ENCODE peak calls at places on chromosomes 2 and 18, in nine cellular contexts. S is foreskin melanocyte; K is A549; M is CD8-positive, alpha-beta memory T cell; U is H54; N is astrocyte of the spinal cord; D is stimulated activated CD8-positive, alpha-beta memory T cell treated with anti-CD3 and anti-CD28 coated beads, Interleukin-15, amount 100 ng/mL, for 48 hours; E is DMS79 treated with DMSO at 0.1 percent for 48 hours; R is right atrium auricular region. O is an unnamed sample.

GRCh38 chr2:233501198-233502076 is 65.1 kb downstream of the USP40 start:
- DNase-seq in S (no peak), K (no peak), M (no peak), U (no peak), N (peak), D (no peak), E (no peak), R (no peak), O (no peak)

GRCh38 chr2:72993147-72993546 is 75.8 kb downstream of the EMX1 start:
- DNase-seq in S (peak), K (peak), M (peak), U (peak), N (peak), D (no peak), E (peak), R (peak), O (no peak)

GRCh38 chr2:98448441-98449145 is 3.9 kb downstream of the INPP4A start:
- DNase-seq in S (no peak), K (no peak), M (no peak), U (no peak), N (no peak), D (no peak), E (no peak), R (no peak), O (no peak)

GRCh38 chr2:130836501-130837174 is at the start of gene ARHGEF4:
- DNase-seq in S (no peak), K (peak), M (no peak), U (peak), N (no peak), D (no peak), E (peak), R (no peak), O (peak)

GRCh38 chr2:221517362-221518121 is 54.6 kb downstream of the EPHA4 start:
- DNase-seq in S (no peak), K (peak), M (peak), U (peak), N (peak), D (peak), E (peak), R (peak), O (no peak)

GRCh38 chr2:227615181-227615580 is 541 bp upstream of the SCYGR3 start:
- DNase-seq in S (no peak), K (no peak), M (no peak), U (no peak), N (no peak), D (no peak), E (no peak), R (no peak), O (no peak)

GRCh38 chr2:15111718-15112117 is 449.4 kb downstream of the NBAS start:
- DNase-seq in S (no peak), K (no peak), M (no peak), U (no peak), N (no peak), D (no peak), E (no peak), R (no peak), O (no peak)

GRCh38 chr2:42809876-42810125 is 17.4 kb upstream of the HAAO start:
- DNase-seq in S (no peak), K (peak), M (no peak), U (peak), N (no peak), D (no peak), E (peak), R (peak), O (peak)

GRCh38 chr2:98900721-98901120 is 35.3 kb downstream of the CRACDL start:
- DNase-seq in S (no peak), K (no peak), M (no peak), U (no peak), N (no peak), D (no peak), E (no peak), R (peak), O (no peak)

GRCh38 chr18:7139409-7139808 is 21.8 kb upstream of the LAMA1 start:
- DNase-seq in S (no peak), K (no peak), M (no peak), U (no peak), N (no peak), D (no peak), E (no peak), R (no peak), O (no peak)

GRCh38 chr2:224951723-224952481 is 90.4 kb downstream of the DOCK10 start:
- DNase-seq in S (no peak), K (no peak), M (no peak), U (no peak), N (no peak), D (no peak), E (no peak), R (no peak), O (no peak)

GRCh38 chr18:23872701-23873550 is 141.6 kb upstream of the TTC39C start:
- DNase-seq in S (no peak), K (no peak), M (peak), U (no peak), N (no peak), D (no peak), E (no peak), R (no peak), O (no peak)

GRCh38 chr18:75249672-75250470 is 39.3 kb downstream of the TSHZ1 start:
- DNase-seq in S (no peak), K (no peak), M (no peak), U (no peak), N (no peak), D (no peak), E (no peak), R (no peak), O (no peak)

GRCh38 chr2:39632871-39633270 is 32.8 kb upstream of the TMEM178A start:
- DNase-seq in S (no peak), K (no peak), M (no peak), U (no peak), N (peak), D (no peak), E (no peak), R (no peak), O (no peak)

GRCh38 chr2:226115102-226115831 is 684.4 kb downstream of the IRS1 start:
- DNase-seq in S (peak), K (peak), M (no peak), U (no peak), N (peak), D (no peak), E (no peak), R (no peak), O (peak)

GRCh38 chr2:53877556-53877955 is 17.8 kb upstream of the GPR75 start:
- DNase-seq in S (no peak), K (no peak), M (no peak), U (no peak), N (no peak), D (no peak), E (no peak), R (no peak), O (no peak)

GRCh38 chr2:177422271-177422670 is 29.7 kb downstream of the AGPS start:
- DNase-seq in S (no peak), K (no peak), M (no peak), U (no peak), N (peak), D (no peak), E (no peak), R (no peak), O (no peak)

GRCh38 chr2:241965931-241966412 is 96.4 kb downstream of the RTP5 start:
- DNase-seq in S (peak), K (no peak), M (peak), U (peak), N (peak), D (peak), E (peak), R (peak), O (peak)

GRCh38 chr2:232438951-232439757 is 16.8 kb upstream of the ALPI start:
- DNase-seq in S (no peak), K (peak), M (no peak), U (no peak), N (no peak), D (peak), E (no peak), R (no peak), O (peak)

O was measured in T1000.